ENCODE peak calls at places on chromosomes 4 and X, in four cellular contexts. M, V, S and F are unnamed samples.
A peak's percentile ranks its signal among the peaks of the same experiment; 100 is the strongest.

GRCh38 chrX:129145382-129145781 is 377.9 kb downstream of the SMARCA1 start:
- DNase-seq in M (no peak), V (no peak), S (no peak), F (peak; percentile 44)

GRCh38 chr4:82275431-82276423 is 98.1 kb downstream of the HNRNPD start:
- DNase-seq in V (peak; percentile 37), S (no peak), M (no peak), F (no peak)

GRCh38 chr4:66160606-66161005 is 490.3 kb upstream of the EPHA5 start:
- DNase-seq in V (no peak), M (no peak), S (no peak), F (no peak)

GRCh38 chr4:56844817-56845580 is 23.5 kb upstream of the SPINK2 start:
- DNase-seq in M (no peak), S (no peak), V (peak; percentile 41), F (no peak)

GRCh38 chr4:18536420-18536819 is 514.9 kb upstream of the LCORL start:
- DNase-seq in S (no peak), V (peak; percentile 15), M (no peak), F (no peak)

GRCh38 chrX:23773601-23774175 is 9.3 kb upstream of the SAT1 start:
- DNase-seq in S (no peak), M (peak; percentile 65), V (no peak), F (no peak)

GRCh38 chr4:40960926-40961325 is 211.2 kb downstream of the NSUN7 start:
- DNase-seq in V (no peak), M (no peak), S (no peak), F (no peak)

GRCh38 chrX:3443186-3443585 is 96.7 kb upstream of the MXRA5 start:
- DNase-seq in S (no peak), V (no peak), M (no peak), F (no peak)

GRCh38 chrX:45515262-45516215 is 314.9 kb upstream of the DIPK2B start:
- DNase-seq in V (peak; percentile 14), M (peak; percentile 36), S (peak; percentile 0), F (no peak)

GRCh38 chr4:91502365-91502764 is 801.4 kb upstream of the GRID2 start:
- DNase-seq in M (no peak), S (no peak), V (no peak), F (no peak)

GRCh38 chrX:120207009-120207610 is 43.5 kb upstream of the ZBTB33 start:
- DNase-seq in M (no peak), V (no peak), S (no peak), F (no peak)

GRCh38 chr4:8552024-8552423 is 28.2 kb upstream of the GPR78 start:
- DNase-seq in M (no peak), S (no peak), V (no peak), F (no peak)

GRCh38 chr4:158775091-158775651 is 6.3 kb downstream of the FNIP2 start:
- DNase-seq in S (peak; percentile 20), V (no peak), M (no peak), F (no peak)

GRCh38 chrX:133335027-133335426 is 80.3 kb downstream of the GPC4 start:
- DNase-seq in V (no peak), S (no peak), M (peak; percentile 14), F (no peak)

GRCh38 chr4:8029689-8030088 is 90.0 kb upstream of the AFAP1 start:
- DNase-seq in S (no peak), V (no peak), M (no peak), F (no peak)

GRCh38 chr4:71732706-71733105 is 51.2 kb downstream of the GC start:
- DNase-seq in V (no peak), S (no peak), M (no peak), F (no peak)

GRCh38 chrX:136353519-136354095 is 52.8 kb downstream of the ADGRG4 start:
- DNase-seq in S (no peak), V (no peak), M (no peak), F (no peak)

GRCh38 chr4:137659431-137659830 is 127.1 kb upstream of the PCDH18 start:
- DNase-seq in M (no peak), V (no peak), S (no peak), F (no peak)

GRCh38 chr4:9988349-9988748 is 32.9 kb downstream of the SLC2A9 start:
- DNase-seq in M (no peak), V (no peak), S (no peak), F (no peak)

GRCh38 chr4:124433500-124433899 is 279.0 kb downstream of the ANKRD50 start:
- DNase-seq in M (no peak), V (no peak), S (no peak), F (no peak)

GRCh38 chr4:114384629-114385028 is 214.0 kb upstream of the UGT8 start:
- DNase-seq in V (no peak), S (no peak), M (peak; percentile 21), F (no peak)

GRCh38 chrX:3609800-3610199 is 103.6 kb downstream of the PRKX start:
- DNase-seq in M (no peak), S (no peak), V (no peak), F (no peak)

GRCh38 chrX:40476958-40477357 is 103.8 kb upstream of the ATP6AP2 start:
- DNase-seq in S (no peak), V (no peak), M (no peak), F (no peak)

GRCh38 chr4:46793036-46793435 is 116.0 kb downstream of the COX7B2 start:
- DNase-seq in M (no peak), S (no peak), V (no peak), F (no peak)

GRCh38 chr4:184648220-184649025 is 824 bp downstream of the CASP3 start:
- DNase-seq in V (peak; percentile 45), M (peak; percentile 48), S (peak; percentile 45), F (no peak)

GRCh38 chrX:150038356-150038755 is 100.1 kb upstream of the EOLA2 start:
- DNase-seq in S (no peak), M (no peak), V (peak; percentile 11), F (no peak)

GRCh38 chrX:54807524-54808108 is at the start of gene MAGED2:
- DNase-seq in M (peak; percentile 12), V (peak; percentile 27), S (no peak), F (peak; percentile 23)

GRCh38 chrX:104659037-104659744 is 93.2 kb downstream of the IL1RAPL2 start:
- DNase-seq in M (no peak), S (no peak), V (no peak), F (no peak)

GRCh38 chr4:20883231-20883630 is 183.0 kb downstream of the PACRGL start:
- DNase-seq in S (no peak), M (no peak), V (no peak), F (no peak)

GRCh38 chr4:106585920-106586349 is 217.4 kb upstream of the GIMD1 start:
- DNase-seq in S (no peak), V (no peak), M (no peak), F (no peak)

GRCh38 chrX:134396174-134396573 is 63.8 kb upstream of the HPRT1 start:
- DNase-seq in M (no peak), S (no peak), V (no peak), F (no peak)

GRCh38 chrX:42996861-42997260 is 218.9 kb upstream of the PPP1R2C start:
- DNase-seq in S (no peak), M (no peak), V (no peak), F (no peak)

GRCh38 chr4:6109842-6110560 is 90.3 kb downstream of the JAKMIP1 start:
- DNase-seq in S (no peak), V (peak; percentile 85), M (no peak), F (no peak)

GRCh38 chr4:84583871-84584373 is 995 bp downstream of the CDS1 start:
- DNase-seq in M (no peak), V (no peak), S (no peak), F (no peak)

GRCh38 chrX:73206366-73206765 is 8.3 kb downstream of the NAP1L2 start:
- DNase-seq in S (no peak), M (no peak), V (no peak), F (no peak)

GRCh38 chr4:94577136-94577535 is 125.4 kb downstream of the PDLIM5 start:
- DNase-seq in M (no peak), S (peak; percentile 41), V (peak; percentile 28), F (no peak)

GRCh38 chr4:88818650-88819470 is 121.2 kb upstream of the NAP1L5 start:
- DNase-seq in V (peak; percentile 55), M (peak; percentile 56), S (no peak), F (peak; percentile 38)

GRCh38 chr4:108693819-108694218 is 43.4 kb downstream of the OSTC start:
- DNase-seq in S (no peak), V (no peak), M (no peak), F (no peak)

GRCh38 chr4:141158219-141158618 is 24.9 kb upstream of the RNF150 start:
- DNase-seq in V (no peak), S (no peak), M (no peak), F (peak; percentile 24)

GRCh38 chrX:39895228-39896110 is 202.3 kb downstream of the BCOR start:
- DNase-seq in V (no peak), M (no peak), S (no peak), F (no peak)